ENCODE peak calls at places on chromosomes 5 and 9, in nine cellular contexts. F is DMS153; A is CD8-positive, alpha-beta memory T cell; Z is LHCN-M2; Y is activated naive CD4-positive, alpha-beta T cell treated with anti-CD3 and anti-CD28 coated beads, Interleukin-2, amount 10 ng/mL, durations not matched to agents 7 days and 5 days; J is Daoy; U is skeletal muscle cell; K is NCI-H774; T is transverse colon. W is an unnamed sample.

GRCh38 chr9:20624201-20625002 is 2.1 kb upstream of the MLLT3 start:
- DNase-seq in F (peak), K (peak), T (peak), Y (peak), A (peak), U (no peak), Z (peak), J (peak), W (peak)

GRCh38 chr9:92977279-92977678 is 30.0 kb downstream of the FGD3 start:
- DNase-seq in K (no peak), F (no peak), U (no peak), Y (no peak), A (no peak), J (no peak), Z (no peak), T (no peak), W (no peak)

GRCh38 chr5:35773936-35774335 is 82.8 kb upstream of the IL7R start:
- DNase-seq in F (no peak), K (no peak), A (no peak), J (peak), T (no peak), Y (no peak), U (peak), Z (peak), W (no peak)

GRCh38 chr5:66498791-66499207 is 97.4 kb upstream of the MAST4 start:
- DNase-seq in F (no peak), Y (no peak), Z (peak), J (peak), A (no peak), U (no peak), T (no peak), K (peak), W (no peak)

GRCh38 chr9:119289740-119290139 is 79.5 kb downstream of the BRINP1 start:
- DNase-seq in F (no peak), Z (peak), U (no peak), K (peak), J (no peak), Y (peak), T (peak), A (no peak), W (peak)

GRCh38 chr9:105114956-105115728 is 129.3 kb upstream of the SLC44A1 start:
- DNase-seq in J (peak), Z (peak), T (peak), A (no peak), U (no peak), Y (peak), K (no peak), F (no peak), W (no peak)

GRCh38 chr5:156846914-156847313 is 3.2 kb upstream of the PPP1R2B start:
- DNase-seq in U (no peak), Y (no peak), F (no peak), K (no peak), Z (no peak), J (no peak), T (no peak), A (no peak), W (no peak)

GRCh38 chr9:126234681-126235349 is 91.8 kb upstream of the MVB12B start:
- DNase-seq in F (no peak), J (no peak), A (no peak), Z (no peak), K (no peak), Y (no peak), T (no peak), U (no peak), W (no peak)

GRCh38 chr5:56207537-56207936 is 25.6 kb downstream of the ANKRD55 start:
- DNase-seq in U (no peak), Y (no peak), K (no peak), Z (no peak), F (no peak), J (no peak), T (no peak), A (no peak), W (no peak)

GRCh38 chr9:134630861-134631260 is 10.7 kb upstream of the COL5A1 start:
- DNase-seq in J (no peak), Y (peak), A (no peak), U (no peak), F (no peak), K (no peak), Z (no peak), T (no peak), W (no peak)

GRCh38 chr5:142036918-142037317 is 24.1 kb upstream of the GNPDA1 start:
- DNase-seq in Z (no peak), K (no peak), A (no peak), Y (no peak), F (no peak), J (no peak), U (no peak), T (no peak), W (no peak)

GRCh38 chr9:113355197-113355596 is 5.9 kb downstream of the BSPRY start:
- DNase-seq in A (no peak), Y (no peak), Z (peak), K (no peak), J (peak), T (no peak), F (no peak), U (no peak), W (no peak)

GRCh38 chr5:169978744-169979143 is 1.6 kb downstream of the INSYN2B start:
- DNase-seq in T (no peak), U (no peak), A (no peak), F (no peak), K (no peak), Z (no peak), Y (no peak), J (peak), W (no peak)

GRCh38 chr9:76926846-76927245 is 20.9 kb upstream of the PRUNE2 start:
- DNase-seq in A (no peak), F (no peak), Z (no peak), J (peak), U (no peak), T (no peak), K (no peak), Y (no peak), W (no peak)

GRCh38 chr9:70594546-70594945 is 180.1 kb upstream of the KLF9 start:
- DNase-seq in K (no peak), F (no peak), Y (no peak), A (no peak), Z (peak), T (no peak), J (no peak), U (no peak), W (no peak)

GRCh38 chr5:14332746-14333145 is 189.6 kb downstream of the TRIO start:
- DNase-seq in J (no peak), A (no peak), T (no peak), Z (no peak), Y (no peak), U (no peak), K (no peak), F (no peak), W (no peak)

GRCh38 chr5:111348659-111349058 is 124.5 kb downstream of the CAMK4 start:
- DNase-seq in F (no peak), Y (no peak), K (no peak), U (no peak), J (no peak), T (no peak), A (no peak), Z (no peak), W (no peak)

GRCh38 chr9:22173959-22174358 is 164.9 kb upstream of the CDKN2B start:
- DNase-seq in U (no peak), Y (no peak), F (no peak), K (no peak), J (no peak), A (no peak), Z (no peak), T (no peak), W (no peak)

GRCh38 chr5:62130107-62130506 is 175.9 kb upstream of the KIF2A start:
- DNase-seq in T (no peak), F (no peak), Y (no peak), Z (no peak), A (no peak), U (no peak), K (no peak), J (no peak), W (no peak)

GRCh38 chr9:127700140-127700539 is 6.6 kb upstream of the CFAP157 start:
- DNase-seq in T (no peak), Z (no peak), F (no peak), A (no peak), K (no peak), Y (no peak), U (no peak), J (no peak), W (no peak)

GRCh38 chr5:17187401-17187800 is 30.0 kb upstream of the BASP1 start:
- DNase-seq in K (no peak), J (peak), A (no peak), T (no peak), F (no peak), Y (no peak), U (no peak), Z (peak), W (no peak)

GRCh38 chr5:51816427-51816826 is 433.2 kb downstream of the ISL1 start:
- DNase-seq in U (no peak), A (no peak), Z (no peak), F (no peak), J (no peak), T (no peak), Y (no peak), K (no peak), W (no peak)

GRCh38 chr5:378976-379742 is 57.6 kb downstream of the AHRR start:
- DNase-seq in Z (peak), K (no peak), U (no peak), F (no peak), A (no peak), J (peak), T (no peak), Y (no peak), W (peak)

GRCh38 chr5:35672995-35673394 is 55.3 kb downstream of the SPEF2 start:
- DNase-seq in J (no peak), F (no peak), K (no peak), Y (peak), A (no peak), Z (peak), U (no peak), T (no peak), W (no peak)

GRCh38 chr5:130164966-130165365 is 260.7 kb downstream of the CHSY3 start:
- DNase-seq in U (peak), Z (peak), Y (no peak), A (no peak), J (no peak), K (no peak), T (no peak), F (no peak), W (no peak)

GRCh38 chr9:80556631-80557030 is 984.9 kb downstream of the TLE4 start:
- DNase-seq in Y (no peak), T (no peak), F (no peak), J (no peak), K (no peak), A (no peak), U (peak), Z (peak), W (no peak)

GRCh38 chr9:25935188-25935587 is 256.9 kb upstream of the TUSC1 start:
- DNase-seq in J (no peak), K (no peak), U (peak), F (no peak), Z (peak), T (no peak), Y (no peak), A (no peak), W (no peak)

GRCh38 chr9:8693147-8693921 is 893.8 kb upstream of the DMAC1 start:
- DNase-seq in T (no peak), Z (no peak), A (no peak), Y (no peak), K (no peak), F (no peak), J (no peak), U (no peak), W (no peak)

GRCh38 chr9:91162311-91162710 is 199.4 kb downstream of the AUH start:
- DNase-seq in Z (peak), T (peak), K (no peak), U (no peak), A (no peak), F (no peak), J (peak), Y (no peak), W (no peak)

GRCh38 chr5:150627731-150628545 is 12.5 kb upstream of the SYNPO start:
- DNase-seq in U (no peak), F (no peak), A (no peak), T (no peak), K (no peak), Y (no peak), Z (peak), J (no peak), W (no peak)

GRCh38 chr9:137311171-137311970 is 9.3 kb upstream of the NRARP start:
- DNase-seq in T (peak), A (no peak), U (no peak), F (peak), Z (no peak), K (peak), Y (peak), J (peak), W (peak)

GRCh38 chr5:101531031-101531430 is 627.9 kb upstream of the ST8SIA4 start:
- DNase-seq in Z (no peak), A (no peak), T (no peak), Y (no peak), K (no peak), U (no peak), J (no peak), F (no peak), W (no peak)

GRCh38 chr9:128231638-128232568 is 28.7 kb downstream of the DNM1 start:
- DNase-seq in U (no peak), Y (no peak), Z (no peak), A (no peak), F (no peak), J (no peak), T (no peak), K (no peak), W (no peak)